ENCODE peak calls at places on chromosome 22, in four cellular contexts. One of them, this sample, is unnamed. For H3K9me3, the result is how much of the 10 kb centered on the place peaks cover.

GRCh38 chr22:46355369-46355995 is 20.0 kb downstream of the TRMU start:
- DNase-seq in right lobe of liver: peak
- DNase-seq in GM23248: peak
- DNase-seq in DND-41: peak
- DNase-seq in this sample: peak

GRCh38 chr22:18992543-18993198 is 56.6 kb upstream of the PRODH start:
- DNase-seq in right lobe of liver: no peak
- DNase-seq in GM23248: no peak
- DNase-seq in DND-41: no peak
- DNase-seq in this sample: no peak

GRCh38 chr22:36239150-36239400 is 252 bp downstream of the APOL2 start:
- DNase-seq in right lobe of liver: no peak
- DNase-seq in GM23248: no peak
- DNase-seq in DND-41: no peak
- DNase-seq in this sample: no peak

GRCh38 chr22:36341640-36342041 is 46.1 kb downstream of the MYH9 start:
- DNase-seq in right lobe of liver: peak
- DNase-seq in GM23248: no peak
- DNase-seq in DND-41: no peak
- DNase-seq in this sample: no peak

GRCh38 chr22:31230871-31231621 is 18.9 kb downstream of the LIMK2 start:
- DNase-seq in right lobe of liver: peak
- DNase-seq in GM23248: peak
- DNase-seq in DND-41: peak
- DNase-seq in this sample: peak

GRCh38 chr22:28435271-28435825 is 244.3 kb downstream of the TTC28 start:
- DNase-seq in right lobe of liver: peak
- DNase-seq in GM23248: peak
- DNase-seq in DND-41: no peak
- DNase-seq in this sample: no peak

GRCh38 chr22:32378703-32379272 is 21.1 kb downstream of the RFPL3 start:
- DNase-seq in right lobe of liver: no peak
- DNase-seq in GM23248: peak
- DNase-seq in DND-41: peak
- DNase-seq in this sample: no peak

GRCh38 chr22:24810043-24810749 is 4.2 kb downstream of the SGSM1 start:
- DNase-seq in right lobe of liver: no peak
- DNase-seq in GM23248: peak
- DNase-seq in DND-41: no peak
- DNase-seq in this sample: no peak

GRCh38 chr22:26805131-26805530 is 147.7 kb downstream of the MIAT start:
- DNase-seq in right lobe of liver: no peak
- DNase-seq in GM23248: peak
- DNase-seq in DND-41: no peak
- DNase-seq in this sample: no peak

GRCh38 chr22:46043816-46044717 is 67.1 kb upstream of the WNT7B start:
- DNase-seq in right lobe of liver: peak
- DNase-seq in GM23248: peak
- DNase-seq in DND-41: peak
- DNase-seq in this sample: peak

GRCh38 chr22:36464715-36465231 is 16.7 kb downstream of the TXN2 start:
- DNase-seq in right lobe of liver: no peak
- DNase-seq in GM23248: no peak
- DNase-seq in DND-41: no peak
- DNase-seq in this sample: no peak

GRCh38 chr22:28992565-28993326 is 68.9 kb downstream of the C22orf31 start:
- DNase-seq in right lobe of liver: no peak
- DNase-seq in GM23248: no peak
- DNase-seq in DND-41: no peak
- DNase-seq in this sample: no peak

GRCh38 chr22:31212783-31213626 is 907 bp downstream of the LIMK2 start:
- DNase-seq in right lobe of liver: no peak
- DNase-seq in GM23248: peak
- DNase-seq in DND-41: peak
- DNase-seq in this sample: no peak

GRCh38 chr22:35477911-35478582 is 62.6 kb upstream of the RASD2 start:
- DNase-seq in right lobe of liver: no peak
- DNase-seq in GM23248: peak
- DNase-seq in DND-41: no peak
- DNase-seq in this sample: no peak

GRCh38 chr22:35154937-35155387 is 89.0 kb downstream of the ISX start:
- DNase-seq in right lobe of liver: peak
- DNase-seq in GM23248: peak
- DNase-seq in DND-41: peak
- DNase-seq in this sample: no peak

GRCh38 chr22:41240377-41241132 is at the start of gene CHADL:
- DNase-seq in right lobe of liver: no peak
- DNase-seq in GM23248: no peak
- DNase-seq in DND-41: no peak
- DNase-seq in this sample: no peak

GRCh38 chr22:24322522-24322921 is 51.9 kb downstream of the SPECC1L start:
- DNase-seq in right lobe of liver: no peak
- DNase-seq in GM23248: peak
- DNase-seq in DND-41: no peak
- DNase-seq in this sample: no peak

GRCh38 chr22:45196926-45197605 is 33.3 kb downstream of the NUP50 start:
- DNase-seq in right lobe of liver: no peak
- DNase-seq in GM23248: no peak
- DNase-seq in DND-41: no peak
- DNase-seq in this sample: no peak

GRCh38 chr22:37676691-37677627 is 1.5 kb downstream of the LGALS1 start:
- DNase-seq in right lobe of liver: peak
- DNase-seq in GM23248: peak
- DNase-seq in DND-41: peak
- DNase-seq in this sample: peak

GRCh38 chr22:17250380-17251129 is 31.3 kb upstream of the ADA2 start:
- DNase-seq in right lobe of liver: no peak
- DNase-seq in GM23248: no peak
- DNase-seq in DND-41: no peak
- DNase-seq in this sample: no peak

GRCh38 chr22:37240941-37241320 is 3.1 kb downstream of the RAC2 start:
- DNase-seq in right lobe of liver: no peak
- DNase-seq in GM23248: no peak
- DNase-seq in DND-41: no peak
- DNase-seq in this sample: no peak

GRCh38 chr22:41487037-41487963 is 18.4 kb downstream of the ACO2 start:
- DNase-seq in right lobe of liver: no peak
- DNase-seq in GM23248: no peak
- DNase-seq in DND-41: no peak
- DNase-seq in this sample: no peak

GRCh38 chr22:48863965-48864538 is 963.6 kb downstream of the BRD1 start:
- DNase-seq in right lobe of liver: peak
- DNase-seq in GM23248: no peak
- DNase-seq in DND-41: no peak
- DNase-seq in this sample: no peak
- H3K9me3 ChIP-seq in right lobe of liver: under half
- H3K9me3 ChIP-seq in GM23248: under half
- H3K9me3 ChIP-seq in DND-41: under half
- H3K9me3 ChIP-seq in this sample: under half

GRCh38 chr22:20656516-20656901 is 117.4 kb upstream of the SERPIND1 start:
- DNase-seq in right lobe of liver: no peak
- DNase-seq in GM23248: no peak
- DNase-seq in DND-41: no peak
- DNase-seq in this sample: no peak
- H3K4me3 ChIP-seq in right lobe of liver: no peak
- H3K4me3 ChIP-seq in GM23248: no peak
- H3K4me3 ChIP-seq in DND-41: no peak
- H3K4me3 ChIP-seq in this sample: no peak

DNA sequence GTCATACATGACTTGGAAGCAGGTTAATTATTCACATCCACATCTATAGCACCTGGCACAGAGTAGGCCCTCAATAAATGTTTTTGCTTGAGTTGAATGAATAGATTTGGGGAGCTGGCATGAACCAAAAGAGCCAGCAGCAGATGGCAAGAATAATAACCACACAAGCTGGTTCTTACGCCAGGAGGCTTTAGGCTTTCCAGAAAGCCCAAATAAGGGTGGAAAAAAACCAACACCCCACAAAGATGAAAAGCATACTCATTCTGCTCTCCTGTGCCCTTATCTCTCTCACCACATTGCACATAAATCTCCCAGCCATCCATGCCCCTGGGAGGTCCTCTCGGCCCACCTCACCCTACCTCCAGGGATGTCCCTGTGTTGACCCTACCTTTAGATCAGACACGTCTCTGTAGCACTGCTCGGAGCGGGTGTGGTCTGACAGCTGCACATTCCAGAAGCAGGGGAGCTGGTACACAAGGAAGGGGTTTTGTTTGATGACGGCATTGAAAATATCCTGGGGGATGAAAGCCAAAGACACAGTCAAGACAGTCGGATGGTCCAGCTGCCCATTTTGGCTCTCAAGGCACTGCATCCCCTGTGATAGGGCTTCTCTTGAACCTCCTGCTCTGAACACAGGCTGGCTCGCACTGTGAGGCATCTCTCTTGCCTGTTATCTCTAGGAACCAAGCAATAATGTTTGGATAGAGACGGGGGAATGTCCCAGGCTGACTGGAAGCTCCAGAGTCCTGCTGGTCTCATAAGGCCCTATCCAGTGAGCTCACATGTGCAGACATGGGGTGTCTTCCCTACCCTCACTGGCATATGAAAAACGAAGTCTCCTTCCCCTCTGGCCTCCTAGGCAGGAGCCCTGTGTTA is 323.6 kb upstream of the SYN3 start:
- DNase-seq in right lobe of liver: no peak
- DNase-seq in GM23248: no peak
- DNase-seq in DND-41: no peak
- DNase-seq in this sample: no peak
- H3K27ac ChIP-seq in right lobe of liver: no peak
- H3K27ac ChIP-seq in GM23248: peak
- H3K27ac ChIP-seq in DND-41: no peak
- H3K27ac ChIP-seq in this sample: no peak

GRCh38 chr22:49405590-49405989 is 422.1 kb downstream of the BRD1 start:
- DNase-seq in right lobe of liver: no peak
- DNase-seq in GM23248: no peak
- DNase-seq in DND-41: no peak
- DNase-seq in this sample: no peak
- H3K9me3 ChIP-seq in right lobe of liver: under half
- H3K9me3 ChIP-seq in GM23248: under half
- H3K9me3 ChIP-seq in DND-41: under half
- H3K9me3 ChIP-seq in this sample: under half

GRCh38 chr22:43152001-43152354 is 619 bp downstream of the TSPO start:
- DNase-seq in right lobe of liver: no peak
- DNase-seq in GM23248: no peak
- DNase-seq in DND-41: no peak
- DNase-seq in this sample: no peak
- H3K4me3 ChIP-seq in right lobe of liver: peak
- H3K4me3 ChIP-seq in GM23248: peak
- H3K4me3 ChIP-seq in DND-41: peak
- H3K4me3 ChIP-seq in this sample: peak

GRCh38 chr22:23213581-23214341 is 33.5 kb downstream of the BCR start:
- DNase-seq in right lobe of liver: no peak
- DNase-seq in GM23248: no peak
- DNase-seq in DND-41: no peak
- DNase-seq in this sample: no peak

GRCh38 chr22:23214398-23214797 is 34.1 kb downstream of the BCR start:
- DNase-seq in right lobe of liver: no peak
- DNase-seq in GM23248: no peak
- DNase-seq in DND-41: no peak
- DNase-seq in this sample: no peak

GRCh38 chr22:23216331-23217170 is 36.2 kb downstream of the BCR start:
- DNase-seq in right lobe of liver: peak
- DNase-seq in GM23248: no peak
- DNase-seq in DND-41: peak
- DNase-seq in this sample: peak

GRCh38 chr22:23217171-23218052 is 37.1 kb downstream of the BCR start:
- DNase-seq in right lobe of liver: no peak
- DNase-seq in GM23248: no peak
- DNase-seq in DND-41: no peak
- DNase-seq in this sample: no peak

DNA sequence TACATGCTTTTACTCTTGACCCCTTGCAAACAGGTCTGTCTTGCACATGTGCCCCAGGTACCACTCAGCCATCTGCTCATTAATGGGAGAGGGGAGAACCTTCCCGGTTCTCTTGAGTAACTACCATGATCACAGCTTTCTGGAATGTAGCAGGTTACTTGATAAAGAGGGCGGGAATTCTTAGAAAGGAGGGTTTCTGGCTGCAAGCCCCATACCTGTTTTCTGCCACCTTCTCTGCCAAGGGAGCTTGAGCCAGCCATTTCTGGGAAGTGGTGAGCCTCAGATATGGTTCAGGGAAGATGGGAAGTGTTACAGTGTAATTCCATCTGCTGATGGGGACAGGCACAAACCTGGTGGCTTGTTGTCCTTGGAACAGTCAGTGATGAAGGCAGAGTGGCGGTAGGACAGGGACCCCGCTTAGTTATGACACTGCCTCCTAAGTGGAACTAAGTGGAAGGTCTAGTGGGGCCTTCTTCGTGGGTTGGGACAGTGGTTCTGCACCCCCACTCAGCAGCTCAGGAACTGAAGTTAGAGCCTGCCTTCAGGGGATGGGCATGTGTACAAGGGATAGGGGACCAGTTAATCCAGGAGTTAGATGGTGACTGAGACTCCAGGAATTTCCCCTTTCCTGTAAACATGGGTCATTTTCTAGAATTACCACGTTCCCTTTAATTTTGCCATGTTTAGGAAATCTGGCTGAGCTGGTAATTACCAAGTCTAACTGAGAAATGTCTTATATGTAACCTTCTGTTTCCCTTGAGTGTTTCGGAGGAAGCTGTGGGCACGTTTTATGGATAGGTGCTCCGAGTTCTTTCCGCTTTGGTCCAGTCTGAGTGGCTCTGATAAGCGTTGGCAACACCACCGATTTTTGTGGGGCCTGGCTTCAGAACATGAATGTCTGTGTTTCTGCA is 35.2 kb downstream of the BCR start:
- DNase-seq in right lobe of liver: no peak
- DNase-seq in GM23248: peak
- DNase-seq in DND-41: no peak
- DNase-seq in this sample: no peak
- H3K27ac ChIP-seq in right lobe of liver: no peak
- H3K27ac ChIP-seq in GM23248: peak
- H3K27ac ChIP-seq in DND-41: peak
- H3K27ac ChIP-seq in this sample: peak

GRCh38 chr22:47472636-47473035 is 710.2 kb downstream of the TBC1D22A start:
- DNase-seq in right lobe of liver: no peak
- DNase-seq in GM23248: no peak
- DNase-seq in DND-41: no peak
- DNase-seq in this sample: no peak
- H3K9me3 ChIP-seq in right lobe of liver: under half
- H3K9me3 ChIP-seq in GM23248: under half
- H3K9me3 ChIP-seq in DND-41: under half
- H3K9me3 ChIP-seq in this sample: under half

This sample was measured in naive thymus-derived CD4-positive, alpha-beta T cell.